ENCODE peak calls at places on chromosomes 4 and X, in six cellular contexts. P is sigmoid colon, Z is right lobe of liver, E is heart left ventricle, B is esophagus squamous epithelium, L is A549. O is an unnamed sample.

GRCh38 chr4:156971623-156972369 is at the start of gene PDGFC:
- DNase-seq in P (peak; percentile 91), Z (peak; percentile 92), E (peak; percentile 70), B (no peak), L (peak; percentile 55), O (no peak)

GRCh38 chrX:56385336-56385735 is 153.2 kb downstream of the KLF8 start:
- DNase-seq in P (no peak), Z (no peak), E (no peak), B (no peak), L (no peak), O (no peak)

GRCh38 chr4:133148690-133149363 is at the start of gene PCDH10:
- DNase-seq in P (peak; percentile 94), Z (peak; percentile 80), E (peak; percentile 81), B (no peak), L (peak; percentile 70), O (peak; percentile 74)

GRCh38 chrX:63581390-63581789 is 203.6 kb downstream of the ARHGEF9 start:
- DNase-seq in P (no peak), Z (no peak), E (no peak), B (no peak), L (no peak), O (no peak)

GRCh38 chrX:3161686-3162085 is 120.4 kb downstream of the ARSF start:
- DNase-seq in P (no peak), Z (no peak), E (no peak), B (no peak), L (no peak), O (no peak)

GRCh38 chr4:113057891-113058290 is 8.4 kb downstream of the ANK2 start:
- DNase-seq in P (no peak), Z (no peak), E (no peak), B (no peak), L (no peak), O (no peak)

GRCh38 chr4:76305971-76306881 is at the start of gene STBD1:
- DNase-seq in P (peak; percentile 89), Z (peak; percentile 97), E (peak; percentile 80), B (no peak), L (peak; percentile 44), O (no peak)

GRCh38 chrX:28659269-28659668 is 72.0 kb downstream of the IL1RAPL1 start:
- DNase-seq in P (no peak), Z (no peak), E (no peak), B (no peak), L (no peak), O (no peak)

GRCh38 chrX:70508296-70508911 is 63.8 kb downstream of the DLG3 start:
- DNase-seq in P (no peak), Z (no peak), E (no peak), B (no peak), L (no peak), O (no peak)

GRCh38 chr4:7772708-7773385 is 166.8 kb downstream of the AFAP1 start:
- DNase-seq in P (peak; percentile 90), Z (peak; percentile 61), E (peak; percentile 63), B (no peak), L (no peak), O (no peak)
- H3K4me3 ChIP-seq in P (no peak overlapping the region), Z (no peak overlapping the region), E (no peak overlapping the region), B (no peak overlapping the region), L (no peak overlapping the region), O (no peak overlapping the region)

GRCh38 chr4:85658766-85659439 is 184.0 kb downstream of the ARHGAP24 start:
- DNase-seq in P (no peak), Z (no peak), E (no peak), B (no peak), L (no peak), O (no peak)
- TF ChIP-seq CTCF in P (no peak), Z (no peak), E (no peak), B (no peak), L (no peak), O (peak; percentile 10)

GRCh38 chr4:6639137-6639680 is 1.3 kb upstream of the MRFAP1 start:
- DNase-seq in P (no peak), Z (no peak), E (no peak), B (no peak), L (no peak), O (no peak)

GRCh38 chr4:6641164-6641970 is 882 bp downstream of the MRFAP1 start:
- DNase-seq in P (no peak), Z (peak; percentile 70), E (peak; percentile 62), B (no peak), L (peak; percentile 18), O (peak; percentile 47)

GRCh38 chr4:6641971-6642320 is 1.5 kb downstream of the MRFAP1 start:
- DNase-seq in P (no peak), Z (no peak), E (no peak), B (no peak), L (no peak), O (no peak)

GRCh38 chr4:6643141-6643847 is 2.8 kb downstream of the MRFAP1 start:
- DNase-seq in P (no peak), Z (no peak), E (no peak), B (no peak), L (no peak), O (no peak)

DNA sequence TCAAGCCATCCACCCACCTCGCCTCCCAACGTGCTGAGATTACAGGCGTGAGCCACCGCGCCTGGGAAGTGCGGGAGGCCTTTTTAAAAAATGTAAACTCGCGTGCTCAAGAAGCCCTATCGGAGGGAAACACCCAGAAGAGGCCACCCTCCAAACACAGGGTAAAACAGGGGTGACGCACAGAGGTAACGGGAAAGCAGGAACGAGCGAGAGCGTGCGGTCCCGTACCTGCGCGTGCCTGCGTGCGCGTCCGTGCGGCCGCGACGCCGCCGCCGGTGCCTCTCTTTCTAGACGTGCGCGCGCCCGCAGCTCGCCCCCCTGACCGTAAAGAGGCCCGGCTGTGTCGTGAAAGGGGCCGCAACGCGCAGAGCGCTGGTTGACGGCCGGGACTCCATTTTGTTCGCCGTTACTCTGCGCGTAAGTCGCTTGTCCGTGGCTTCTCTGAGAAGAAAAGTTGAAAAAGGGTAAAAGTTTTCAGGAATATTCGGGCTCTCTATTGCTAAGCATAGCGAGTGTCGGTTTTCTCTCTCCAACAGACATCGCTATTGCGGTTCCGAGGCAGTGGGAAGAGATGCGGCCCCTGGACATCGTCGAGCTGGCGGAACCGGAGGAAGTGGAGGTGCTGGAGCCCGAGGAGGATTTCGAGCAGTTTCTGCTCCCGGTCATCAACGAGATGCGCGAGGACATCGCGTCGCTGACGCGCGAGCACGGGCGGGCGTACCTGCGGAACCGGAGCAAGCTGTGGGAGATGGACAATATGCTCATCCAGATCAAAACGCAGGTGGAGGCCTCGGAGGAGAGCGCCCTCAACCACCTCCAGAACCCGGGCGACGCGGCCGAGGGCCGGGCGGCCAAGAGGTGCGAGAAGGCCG is at the start of gene MRFAP1:
- DNase-seq in P (peak; percentile 96), Z (peak; percentile 96), E (peak; percentile 95), B (peak; percentile 81), L (peak; percentile 80), O (peak; percentile 95)
- TF ChIP-seq POLR2A in P (peak; percentile 92), Z (no peak), E (peak; percentile 68), B (no peak), L (peak; percentile 92), O (peak; percentile 74)

DNA sequence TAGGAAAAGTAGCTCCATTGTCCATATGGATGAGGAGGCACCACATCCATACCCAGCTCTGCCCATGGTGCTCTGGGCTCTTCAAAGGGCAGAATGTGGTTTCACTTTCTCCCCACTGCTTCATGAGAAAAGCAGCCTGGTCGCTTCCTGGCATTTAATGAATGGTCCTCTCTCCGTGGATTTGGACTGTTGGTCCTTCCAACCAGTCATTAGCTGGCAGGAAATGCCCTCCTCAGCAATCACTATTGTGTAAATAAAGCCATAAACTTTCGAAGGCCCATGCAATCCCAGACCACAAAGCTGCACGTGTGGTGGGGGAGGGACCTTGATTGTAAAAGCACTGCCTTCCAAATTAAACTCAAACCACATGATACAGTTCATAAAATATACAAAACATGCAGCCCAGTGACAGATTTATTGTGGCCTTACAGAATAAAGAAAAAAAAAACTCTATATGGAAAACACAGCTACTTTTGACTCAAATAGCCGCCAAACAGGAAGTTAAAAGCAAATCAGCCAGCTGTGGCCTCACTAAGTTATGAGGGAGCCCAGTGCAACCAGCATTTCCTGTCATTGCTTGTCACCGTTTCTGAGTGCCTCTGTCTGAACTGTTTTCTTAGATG is 8.1 kb downstream of the MBNL3 start:
- DNase-seq in P (no peak), Z (peak; percentile 73), E (peak; percentile 28), B (no peak), L (no peak), O (peak; percentile 67)
- H3K4me3 ChIP-seq in P (peak overlapping the region; percentile 11), Z (peak overlapping the region; percentile 2), E (peak overlapping the region; percentile 40), B (peak overlapping the region; percentile 37), L (no peak overlapping the region), O (peak overlapping the region; percentile 39)

GRCh38 chr4:26319467-26320158 is 1.2 kb upstream of the RBPJ start:
- DNase-seq in P (peak; percentile 99), Z (peak; percentile 99), E (peak; percentile 97), B (peak; percentile 88), L (peak; percentile 85), O (peak; percentile 98)
- TF ChIP-seq CTCF in P (no peak), Z (no peak), E (no peak), B (no peak), L (no peak), O (no peak)

GRCh38 chr4:6688879-6689505 is 4.7 kb upstream of the S100P start:
- DNase-seq in P (no peak), Z (peak; percentile 76), E (no peak), B (no peak), L (peak; percentile 77), O (peak; percentile 58)
- TF ChIP-seq POLR2A in P (no peak), Z (no peak), E (no peak), B (no peak), L (no peak), O (no peak)

DNA sequence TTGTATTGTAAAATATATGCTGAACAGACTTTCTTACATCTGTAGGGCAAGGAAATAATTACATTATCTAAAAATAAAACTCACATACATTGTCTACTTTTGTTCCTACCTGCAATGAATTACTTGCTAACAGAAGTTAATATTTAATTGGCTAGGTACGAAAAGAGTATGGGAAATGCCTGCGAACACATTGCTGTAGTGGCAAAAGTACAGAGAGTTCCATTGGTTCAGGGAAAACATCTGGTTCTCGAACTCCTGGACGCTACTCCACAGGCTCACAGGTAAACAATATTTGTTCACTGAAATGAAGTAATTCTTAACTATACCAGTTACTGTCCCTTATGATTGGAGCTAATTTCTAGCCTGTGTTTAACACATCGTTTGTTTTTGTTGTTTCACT is 837.5 kb downstream of the ADGRL3 start:
- DNase-seq in P (no peak), Z (no peak), E (no peak), B (no peak), L (no peak), O (no peak)
- H3K4me3 ChIP-seq in P (no peak overlapping the region), Z (no peak overlapping the region), E (no peak overlapping the region), B (no peak overlapping the region), L (no peak overlapping the region), O (no peak overlapping the region)